ENCODE peak calls at places on chromosomes 2 and 18, in six cellular contexts. One of them, this sample, is unnamed.

GRCh38 chr18:12554796-12555388 is 103.0 kb downstream of the SPIRE1 start:
- DNase-seq in Panc1: no peak
- DNase-seq in GM10248: no peak
- DNase-seq in upper lobe of right lung: no peak
- DNase-seq in cardiac muscle cell: no peak
- DNase-seq in lower leg skin: no peak
- DNase-seq in this sample: no peak

GRCh38 chr2:95021847-95022246 is 3.7 kb upstream of the MAL start:
- DNase-seq in upper lobe of right lung: no peak
- DNase-seq in GM10248: no peak
- DNase-seq in cardiac muscle cell: no peak
- DNase-seq in Panc1: no peak
- DNase-seq in lower leg skin: no peak
- DNase-seq in this sample: no peak

GRCh38 chr18:76006151-76006550 is 488.9 kb downstream of the ZNF516 start:
- DNase-seq in cardiac muscle cell: no peak
- DNase-seq in upper lobe of right lung: no peak
- DNase-seq in lower leg skin: no peak
- DNase-seq in GM10248: no peak
- DNase-seq in Panc1: no peak
- DNase-seq in this sample: no peak

GRCh38 chr18:2826581-2826980 is 20.2 kb upstream of the EMILIN2 start:
- DNase-seq in Panc1: no peak
- DNase-seq in upper lobe of right lung: no peak
- DNase-seq in cardiac muscle cell: peak
- DNase-seq in lower leg skin: peak
- DNase-seq in GM10248: no peak
- DNase-seq in this sample: peak

GRCh38 chr2:105783151-105783738 is 38.5 kb downstream of the NCK2 start:
- DNase-seq in cardiac muscle cell: no peak
- DNase-seq in GM10248: no peak
- DNase-seq in lower leg skin: no peak
- DNase-seq in Panc1: no peak
- DNase-seq in upper lobe of right lung: no peak
- DNase-seq in this sample: no peak

GRCh38 chr2:190891370-190891769 is 10.7 kb downstream of the GLS start:
- DNase-seq in Panc1: no peak
- DNase-seq in lower leg skin: no peak
- DNase-seq in cardiac muscle cell: no peak
- DNase-seq in GM10248: peak
- DNase-seq in upper lobe of right lung: no peak
- DNase-seq in this sample: no peak

GRCh38 chr2:23655862-23656596 is 270.9 kb downstream of the ATAD2B start:
- DNase-seq in Panc1: no peak
- DNase-seq in GM10248: no peak
- DNase-seq in upper lobe of right lung: no peak
- DNase-seq in cardiac muscle cell: no peak
- DNase-seq in lower leg skin: no peak
- DNase-seq in this sample: no peak

GRCh38 chr18:55404136-55404810 is 183.7 kb downstream of the TCF4 start:
- DNase-seq in Panc1: no peak
- DNase-seq in upper lobe of right lung: no peak
- DNase-seq in GM10248: no peak
- DNase-seq in cardiac muscle cell: no peak
- DNase-seq in lower leg skin: no peak
- DNase-seq in this sample: no peak

GRCh38 chr2:26011990-26012856 is 21.7 kb upstream of the RAB10 start:
- DNase-seq in cardiac muscle cell: peak
- DNase-seq in Panc1: peak
- DNase-seq in GM10248: no peak
- DNase-seq in lower leg skin: no peak
- DNase-seq in upper lobe of right lung: peak
- DNase-seq in this sample: no peak

GRCh38 chr2:239257511-239257937 is 143.3 kb downstream of the HDAC4 start:
- DNase-seq in cardiac muscle cell: no peak
- DNase-seq in upper lobe of right lung: no peak
- DNase-seq in Panc1: no peak
- DNase-seq in GM10248: no peak
- DNase-seq in lower leg skin: no peak
- DNase-seq in this sample: no peak

GRCh38 chr18:24735504-24736243 is 275.2 kb downstream of the HRH4 start:
- DNase-seq in upper lobe of right lung: no peak
- DNase-seq in lower leg skin: no peak
- DNase-seq in cardiac muscle cell: no peak
- DNase-seq in Panc1: no peak
- DNase-seq in GM10248: no peak
- DNase-seq in this sample: no peak

GRCh38 chr18:3631927-3632326 is 182.0 kb downstream of the TGIF1 start:
- DNase-seq in upper lobe of right lung: no peak
- DNase-seq in Panc1: no peak
- DNase-seq in lower leg skin: no peak
- DNase-seq in GM10248: no peak
- DNase-seq in cardiac muscle cell: no peak
- DNase-seq in this sample: no peak

GRCh38 chr2:168278424-168278888 is 31.1 kb upstream of the STK39 start:
- DNase-seq in Panc1: no peak
- DNase-seq in GM10248: no peak
- DNase-seq in upper lobe of right lung: no peak
- DNase-seq in lower leg skin: no peak
- DNase-seq in cardiac muscle cell: no peak
- DNase-seq in this sample: no peak

GRCh38 chr2:178194600-178195389 is 483 bp downstream of the OSBPL6 start:
- DNase-seq in upper lobe of right lung: peak
- DNase-seq in GM10248: peak
- DNase-seq in cardiac muscle cell: peak
- DNase-seq in lower leg skin: no peak
- DNase-seq in Panc1: no peak
- DNase-seq in this sample: peak

GRCh38 chr2:136056077-136056688 is 61.8 kb downstream of the CXCR4 start:
- DNase-seq in GM10248: no peak
- DNase-seq in Panc1: no peak
- DNase-seq in cardiac muscle cell: no peak
- DNase-seq in upper lobe of right lung: no peak
- DNase-seq in lower leg skin: no peak
- DNase-seq in this sample: no peak

GRCh38 chr2:65071499-65072180 is 15.4 kb downstream of the CEP68 start:
- DNase-seq in Panc1: no peak
- DNase-seq in cardiac muscle cell: no peak
- DNase-seq in lower leg skin: no peak
- DNase-seq in upper lobe of right lung: no peak
- DNase-seq in GM10248: no peak
- DNase-seq in this sample: no peak

GRCh38 chr18:64919971-64920370 is 771.1 kb upstream of the LINC00305 start:
- DNase-seq in Panc1: no peak
- DNase-seq in lower leg skin: no peak
- DNase-seq in GM10248: no peak
- DNase-seq in cardiac muscle cell: no peak
- DNase-seq in upper lobe of right lung: no peak
- DNase-seq in this sample: no peak

GRCh38 chr2:69582582-69583176 is 60.9 kb downstream of the AAK1 start:
- DNase-seq in upper lobe of right lung: no peak
- DNase-seq in cardiac muscle cell: no peak
- DNase-seq in lower leg skin: no peak
- DNase-seq in GM10248: no peak
- DNase-seq in Panc1: no peak
- DNase-seq in this sample: no peak

GRCh38 chr2:235493775-235494715 is at the start of gene AGAP1:
- DNase-seq in cardiac muscle cell: peak
- DNase-seq in lower leg skin: peak
- DNase-seq in GM10248: no peak
- DNase-seq in upper lobe of right lung: peak
- DNase-seq in Panc1: no peak
- DNase-seq in this sample: peak

GRCh38 chr2:161246301-161246700 is 61.9 kb upstream of the PSMD14 start:
- DNase-seq in lower leg skin: no peak
- DNase-seq in upper lobe of right lung: no peak
- DNase-seq in Panc1: no peak
- DNase-seq in GM10248: no peak
- DNase-seq in cardiac muscle cell: peak
- DNase-seq in this sample: no peak

GRCh38 chr2:229622495-229623355 is 91.6 kb downstream of the DNER start:
- DNase-seq in GM10248: no peak
- DNase-seq in upper lobe of right lung: no peak
- DNase-seq in cardiac muscle cell: no peak
- DNase-seq in lower leg skin: no peak
- DNase-seq in Panc1: no peak
- DNase-seq in this sample: no peak

GRCh38 chr2:102888514-102888913 is 126.7 kb downstream of the TMEM182 start:
- DNase-seq in GM10248: no peak
- DNase-seq in Panc1: no peak
- DNase-seq in lower leg skin: no peak
- DNase-seq in upper lobe of right lung: no peak
- DNase-seq in cardiac muscle cell: no peak
- DNase-seq in this sample: no peak

GRCh38 chr2:4937550-4937949 is 754.6 kb upstream of the SOX11 start:
- DNase-seq in cardiac muscle cell: peak
- DNase-seq in upper lobe of right lung: no peak
- DNase-seq in lower leg skin: no peak
- DNase-seq in GM10248: no peak
- DNase-seq in Panc1: no peak
- DNase-seq in this sample: no peak

GRCh38 chr2:223625652-223626051 is 23.5 kb upstream of the SCG2 start:
- DNase-seq in Panc1: no peak
- DNase-seq in upper lobe of right lung: no peak
- DNase-seq in GM10248: no peak
- DNase-seq in lower leg skin: no peak
- DNase-seq in cardiac muscle cell: no peak
- DNase-seq in this sample: no peak

GRCh38 chr18:58858591-58859468 is 5.8 kb upstream of the ZNF532 start:
- DNase-seq in GM10248: no peak
- DNase-seq in upper lobe of right lung: no peak
- DNase-seq in Panc1: no peak
- DNase-seq in cardiac muscle cell: no peak
- DNase-seq in lower leg skin: peak
- DNase-seq in this sample: no peak

GRCh38 chr18:12435867-12436266 is 28.1 kb downstream of the PRELID3A start:
- DNase-seq in lower leg skin: no peak
- DNase-seq in Panc1: no peak
- DNase-seq in upper lobe of right lung: no peak
- DNase-seq in GM10248: no peak
- DNase-seq in cardiac muscle cell: no peak
- DNase-seq in this sample: no peak

DNA sequence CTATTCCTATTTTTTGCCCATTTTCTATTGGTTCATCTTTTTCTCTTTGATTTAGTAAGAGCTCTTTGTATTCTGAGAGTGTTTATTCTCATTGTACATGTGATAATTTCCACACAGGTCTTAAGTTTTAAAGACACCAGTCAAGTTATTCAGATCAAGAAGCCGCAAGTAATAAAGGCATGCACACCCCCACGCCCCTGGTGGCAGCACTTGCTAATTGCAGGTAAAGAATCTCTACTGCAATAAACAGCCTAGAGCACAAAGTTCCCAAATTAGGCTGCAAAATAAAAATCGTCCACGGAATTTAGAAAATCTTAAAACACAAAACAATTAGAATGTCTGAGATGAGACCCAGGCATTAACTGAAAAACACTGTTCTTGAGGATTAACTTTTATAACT is 45.2 kb downstream of the ST3GAL5 start:
- DNase-seq in lower leg skin: no peak
- DNase-seq in Panc1: no peak
- DNase-seq in GM10248: no peak
- DNase-seq in cardiac muscle cell: no peak
- DNase-seq in upper lobe of right lung: no peak
- DNase-seq in this sample: peak
- TF ChIP-seq CTCF in lower leg skin: no peak
- TF ChIP-seq CTCF in Panc1: peak
- TF ChIP-seq CTCF in GM10248: peak
- TF ChIP-seq CTCF in cardiac muscle cell: peak
- TF ChIP-seq CTCF in upper lobe of right lung: peak
- TF ChIP-seq CTCF in this sample: peak

DNA sequence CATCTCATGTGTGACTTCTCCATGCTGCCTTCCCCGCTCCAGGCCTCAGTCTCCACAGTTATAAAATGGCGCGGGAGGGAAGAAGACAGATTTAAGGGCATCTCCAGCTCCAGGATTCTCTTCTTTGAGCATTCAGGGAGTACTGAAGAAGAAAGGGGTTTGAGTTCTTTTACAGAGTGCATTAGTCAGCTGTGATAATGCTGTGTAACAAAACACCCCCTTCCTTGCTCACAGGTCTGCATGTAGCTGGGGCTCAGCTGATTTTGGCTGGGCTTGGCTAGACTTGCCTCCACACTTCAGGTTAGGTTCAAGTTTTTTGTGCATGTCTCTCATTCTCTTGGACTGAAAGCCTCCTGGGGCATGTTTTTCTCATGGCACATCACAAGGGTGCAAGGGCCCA is 8.0 kb upstream of the SLC66A3 start:
- DNase-seq in GM10248: no peak
- DNase-seq in lower leg skin: no peak
- DNase-seq in Panc1: no peak
- DNase-seq in cardiac muscle cell: no peak
- DNase-seq in upper lobe of right lung: no peak
- DNase-seq in this sample: no peak
- TF ChIP-seq CTCF in GM10248: no peak
- TF ChIP-seq CTCF in lower leg skin: no peak
- TF ChIP-seq CTCF in Panc1: no peak
- TF ChIP-seq CTCF in cardiac muscle cell: no peak
- TF ChIP-seq CTCF in upper lobe of right lung: no peak
- TF ChIP-seq CTCF in this sample: no peak

DNA sequence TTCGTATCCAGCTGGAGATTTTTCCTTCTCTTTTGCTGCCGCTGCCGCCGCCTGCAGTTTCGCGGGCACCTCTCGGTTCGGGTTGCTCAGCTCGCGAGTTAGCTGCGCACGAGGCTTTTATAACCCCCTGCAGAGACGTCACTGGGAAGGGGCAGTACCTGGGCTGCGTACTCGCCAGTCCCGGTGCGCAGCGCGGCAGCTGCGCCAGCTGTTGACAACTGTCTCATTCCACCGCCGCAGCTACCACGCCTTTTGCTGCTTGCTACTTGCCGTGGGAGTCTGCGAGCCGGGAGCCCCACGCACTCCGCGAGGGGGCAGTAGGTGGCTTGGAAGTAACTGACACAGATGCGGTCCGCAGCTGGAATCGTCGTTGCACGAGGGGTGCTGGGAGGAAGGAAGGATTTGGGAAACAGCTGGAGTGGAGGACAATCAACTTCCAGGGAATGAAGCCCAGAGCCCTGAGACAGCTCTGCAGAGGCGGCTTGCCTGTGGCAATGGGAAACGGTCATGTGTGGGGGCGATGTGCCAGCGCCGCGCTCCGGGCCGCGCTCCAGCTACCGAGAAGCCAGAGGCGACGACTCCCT is at the start of gene TACR1:
- DNase-seq in Panc1: no peak
- DNase-seq in GM10248: peak
- DNase-seq in upper lobe of right lung: peak
- DNase-seq in lower leg skin: peak
- DNase-seq in cardiac muscle cell: peak
- DNase-seq in this sample: no peak
- TF ChIP-seq CTCF in Panc1: peak
- TF ChIP-seq CTCF in GM10248: peak
- TF ChIP-seq CTCF in upper lobe of right lung: peak
- TF ChIP-seq CTCF in lower leg skin: no peak
- TF ChIP-seq CTCF in cardiac muscle cell: peak
- TF ChIP-seq CTCF in this sample: peak

GRCh38 chr2:49686291-49686690 is 532.0 kb upstream of the FSHR start:
- DNase-seq in lower leg skin: no peak
- DNase-seq in GM10248: no peak
- DNase-seq in upper lobe of right lung: no peak
- DNase-seq in Panc1: no peak
- DNase-seq in cardiac muscle cell: no peak
- DNase-seq in this sample: no peak

GRCh38 chr2:49686897-49687442 is 532.7 kb upstream of the FSHR start:
- DNase-seq in cardiac muscle cell: no peak
- DNase-seq in GM10248: no peak
- DNase-seq in Panc1: no peak
- DNase-seq in upper lobe of right lung: no peak
- DNase-seq in lower leg skin: no peak
- DNase-seq in this sample: no peak

GRCh38 chr2:49687873-49688272 is 533.6 kb upstream of the FSHR start:
- DNase-seq in GM10248: no peak
- DNase-seq in cardiac muscle cell: peak
- DNase-seq in lower leg skin: no peak
- DNase-seq in Panc1: no peak
- DNase-seq in upper lobe of right lung: no peak
- DNase-seq in this sample: no peak
- TF ChIP-seq CTCF in GM10248: peak
- TF ChIP-seq CTCF in cardiac muscle cell: peak
- TF ChIP-seq CTCF in lower leg skin: no peak
- TF ChIP-seq CTCF in Panc1: peak
- TF ChIP-seq CTCF in upper lobe of right lung: peak
- TF ChIP-seq CTCF in this sample: peak